ENCODE peak calls at places on chromosomes 3 and 15, in six cellular contexts. One of them, this sample, is unnamed.

GRCh38 chr3:177602601-177603136 is 405.4 kb upstream of the TBL1XR1 start:
- DNase-seq in colonic mucosa: no peak
- DNase-seq in kidney: no peak
- DNase-seq in CD8-positive, alpha-beta T cell: no peak
- DNase-seq in IMR-90: peak; percentile 31
- DNase-seq in neural progenitor cell: no peak
- DNase-seq in this sample: no peak

GRCh38 chr15:47754312-47754711 is 37.0 kb downstream of the SEMA6D start:
- DNase-seq in CD8-positive, alpha-beta T cell: no peak
- DNase-seq in colonic mucosa: no peak
- DNase-seq in kidney: no peak
- DNase-seq in neural progenitor cell: no peak
- DNase-seq in IMR-90: peak; percentile 5
- DNase-seq in this sample: no peak

GRCh38 chr3:151660890-151661289 is 72.8 kb upstream of the AADACL2 start:
- DNase-seq in IMR-90: no peak
- DNase-seq in colonic mucosa: no peak
- DNase-seq in neural progenitor cell: no peak
- DNase-seq in CD8-positive, alpha-beta T cell: no peak
- DNase-seq in kidney: no peak
- DNase-seq in this sample: no peak

GRCh38 chr15:87348746-87349145 is 907.8 kb downstream of the NTRK3 start:
- DNase-seq in IMR-90: peak; percentile 76
- DNase-seq in kidney: no peak
- DNase-seq in CD8-positive, alpha-beta T cell: no peak
- DNase-seq in colonic mucosa: no peak
- DNase-seq in neural progenitor cell: no peak
- DNase-seq in this sample: no peak

GRCh38 chr15:71295242-71296031 is 180.2 kb downstream of the THSD4 start:
- DNase-seq in IMR-90: peak; percentile 100
- DNase-seq in colonic mucosa: peak; percentile 35
- DNase-seq in CD8-positive, alpha-beta T cell: no peak
- DNase-seq in neural progenitor cell: no peak
- DNase-seq in kidney: no peak
- DNase-seq in this sample: no peak

GRCh38 chr3:66196633-66197032 is 24.2 kb upstream of the SLC25A26 start:
- DNase-seq in CD8-positive, alpha-beta T cell: no peak
- DNase-seq in colonic mucosa: no peak
- DNase-seq in neural progenitor cell: no peak
- DNase-seq in IMR-90: peak; percentile 10
- DNase-seq in kidney: no peak
- DNase-seq in this sample: no peak

GRCh38 chr3:64257096-64257755 is 32.0 kb upstream of the PRICKLE2 start:
- DNase-seq in colonic mucosa: no peak
- DNase-seq in neural progenitor cell: no peak
- DNase-seq in CD8-positive, alpha-beta T cell: no peak
- DNase-seq in IMR-90: no peak
- DNase-seq in kidney: no peak
- DNase-seq in this sample: no peak

GRCh38 chr15:84816694-84817460 is at the start of gene ALPK3:
- DNase-seq in CD8-positive, alpha-beta T cell: no peak
- DNase-seq in neural progenitor cell: peak; percentile 63
- DNase-seq in colonic mucosa: no peak
- DNase-seq in kidney: peak; percentile 84
- DNase-seq in IMR-90: no peak
- DNase-seq in this sample: no peak

GRCh38 chr15:50854594-50855490 is 53.6 kb upstream of the AP4E1 start:
- DNase-seq in CD8-positive, alpha-beta T cell: no peak
- DNase-seq in neural progenitor cell: no peak
- DNase-seq in colonic mucosa: no peak
- DNase-seq in kidney: no peak
- DNase-seq in IMR-90: peak; percentile 11
- DNase-seq in this sample: no peak

GRCh38 chr3:32460031-32460749 is 42.5 kb downstream of the CMTM6 start:
- DNase-seq in IMR-90: no peak
- DNase-seq in kidney: no peak
- DNase-seq in neural progenitor cell: peak; percentile 90
- DNase-seq in CD8-positive, alpha-beta T cell: peak; percentile 65
- DNase-seq in colonic mucosa: no peak
- DNase-seq in this sample: peak; percentile 90

GRCh38 chr3:113496924-113497323 is 18.0 kb downstream of the SPICE1 start:
- DNase-seq in IMR-90: peak; percentile 53
- DNase-seq in kidney: no peak
- DNase-seq in neural progenitor cell: no peak
- DNase-seq in CD8-positive, alpha-beta T cell: no peak
- DNase-seq in colonic mucosa: no peak
- DNase-seq in this sample: no peak

GRCh38 chr15:29322407-29322806 is 52.8 kb upstream of the NSMCE3 start:
- DNase-seq in colonic mucosa: no peak
- DNase-seq in CD8-positive, alpha-beta T cell: no peak
- DNase-seq in IMR-90: peak; percentile 35
- DNase-seq in kidney: no peak
- DNase-seq in neural progenitor cell: peak; percentile 30
- DNase-seq in this sample: no peak

GRCh38 chr3:33645060-33645841 is 72.8 kb downstream of the CLASP2 start:
- DNase-seq in IMR-90: peak; percentile 6
- DNase-seq in CD8-positive, alpha-beta T cell: peak; percentile 4
- DNase-seq in colonic mucosa: no peak
- DNase-seq in neural progenitor cell: peak; percentile 12
- DNase-seq in kidney: no peak
- DNase-seq in this sample: peak; percentile 53

GRCh38 chr15:67124111-67124510 is 58.7 kb downstream of the SMAD3 start:
- DNase-seq in IMR-90: no peak
- DNase-seq in neural progenitor cell: no peak
- DNase-seq in CD8-positive, alpha-beta T cell: no peak
- DNase-seq in colonic mucosa: no peak
- DNase-seq in kidney: no peak
- DNase-seq in this sample: no peak

GRCh38 chr3:94548581-94549316 is 485.9 kb downstream of the NSUN3 start:
- DNase-seq in neural progenitor cell: no peak
- DNase-seq in colonic mucosa: no peak
- DNase-seq in IMR-90: no peak
- DNase-seq in CD8-positive, alpha-beta T cell: no peak
- DNase-seq in kidney: no peak
- DNase-seq in this sample: no peak

GRCh38 chr15:91891788-91892187 is 38.3 kb downstream of the SLCO3A1 start:
- DNase-seq in neural progenitor cell: no peak
- DNase-seq in CD8-positive, alpha-beta T cell: no peak
- DNase-seq in IMR-90: no peak
- DNase-seq in colonic mucosa: no peak
- DNase-seq in kidney: no peak
- DNase-seq in this sample: no peak

GRCh38 chr3:100893108-100893507 is 100.1 kb downstream of the ABI3BP start:
- DNase-seq in IMR-90: peak; percentile 6
- DNase-seq in colonic mucosa: no peak
- DNase-seq in neural progenitor cell: no peak
- DNase-seq in CD8-positive, alpha-beta T cell: no peak
- DNase-seq in kidney: no peak
- DNase-seq in this sample: no peak

GRCh38 chr3:30440147-30440604 is 166.2 kb upstream of the TGFBR2 start:
- DNase-seq in kidney: no peak
- DNase-seq in colonic mucosa: no peak
- DNase-seq in CD8-positive, alpha-beta T cell: no peak
- DNase-seq in IMR-90: no peak
- DNase-seq in neural progenitor cell: no peak
- DNase-seq in this sample: no peak
- H3K4me1 ChIP-seq in kidney: no peaks in the 10 kb centered on the region
- H3K4me1 ChIP-seq in colonic mucosa: no peaks in the 10 kb centered on the region
- H3K4me1 ChIP-seq in CD8-positive, alpha-beta T cell: peaks cover 12% of the 10 kb centered on the region
- H3K4me1 ChIP-seq in IMR-90: peaks cover 7% of the 10 kb centered on the region
- H3K4me1 ChIP-seq in neural progenitor cell: peaks cover 25% of the 10 kb centered on the region
- H3K4me1 ChIP-seq in this sample: peaks cover 14% of the 10 kb centered on the region

DNA sequence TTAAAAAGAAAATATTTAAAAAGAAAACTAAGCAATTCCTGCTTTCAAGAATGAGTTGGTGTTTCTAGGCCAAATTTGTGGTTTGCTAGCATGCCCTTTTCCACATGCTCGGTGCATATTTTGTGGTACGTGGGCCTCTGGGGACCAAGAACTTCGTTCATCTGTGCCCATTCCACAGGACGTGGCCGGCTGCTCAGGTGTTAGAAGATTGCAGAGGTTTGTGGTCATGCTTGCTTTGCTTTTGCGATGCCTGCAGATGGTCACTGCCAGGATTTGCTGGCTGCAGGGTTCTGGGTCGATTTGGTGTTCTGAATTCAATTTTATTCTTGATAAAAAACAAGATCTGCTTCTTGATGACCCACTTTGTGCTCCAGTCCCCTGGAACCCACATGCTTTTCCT is 7.5 kb downstream of the PSTPIP1 start:
- DNase-seq in IMR-90: no peak
- DNase-seq in CD8-positive, alpha-beta T cell: no peak
- DNase-seq in kidney: no peak
- DNase-seq in neural progenitor cell: no peak
- DNase-seq in colonic mucosa: no peak
- DNase-seq in this sample: peak; percentile 42
- H3K27ac ChIP-seq in IMR-90: no peak overlapping the region
- H3K27ac ChIP-seq in CD8-positive, alpha-beta T cell: peak overlapping the region; percentile 22
- H3K27ac ChIP-seq in kidney: no peak overlapping the region
- H3K27ac ChIP-seq in neural progenitor cell: no peak overlapping the region
- H3K27ac ChIP-seq in colonic mucosa: no peak overlapping the region
- H3K27ac ChIP-seq in this sample: peak overlapping the region; percentile 68

GRCh38 chr15:72492733-72493132 is 18.6 kb downstream of the ARIH1 start:
- DNase-seq in kidney: no peak
- DNase-seq in colonic mucosa: no peak
- DNase-seq in IMR-90: no peak
- DNase-seq in neural progenitor cell: no peak
- DNase-seq in CD8-positive, alpha-beta T cell: no peak
- DNase-seq in this sample: no peak
- H3K4me1 ChIP-seq in kidney: peaks cover 3% of the 10 kb centered on the region
- H3K4me1 ChIP-seq in colonic mucosa: peaks cover 3% of the 10 kb centered on the region
- H3K4me1 ChIP-seq in IMR-90: peaks cover 9% of the 10 kb centered on the region
- H3K4me1 ChIP-seq in neural progenitor cell: no peaks in the 10 kb centered on the region
- H3K4me1 ChIP-seq in CD8-positive, alpha-beta T cell: peaks cover 57% of the 10 kb centered on the region
- H3K4me1 ChIP-seq in this sample: peaks cover 92% of the 10 kb centered on the region

GRCh38 chr3:70000563-70001081 is 1.1 kb downstream of the SAMMSON start:
- DNase-seq in colonic mucosa: no peak
- DNase-seq in kidney: no peak
- DNase-seq in CD8-positive, alpha-beta T cell: no peak
- DNase-seq in neural progenitor cell: peak; percentile 39
- DNase-seq in IMR-90: peak; percentile 20
- DNase-seq in this sample: no peak

GRCh38 chr3:69999191-70000027 is at the start of gene SAMMSON:
- DNase-seq in colonic mucosa: no peak
- DNase-seq in IMR-90: peak; percentile 73
- DNase-seq in CD8-positive, alpha-beta T cell: no peak
- DNase-seq in neural progenitor cell: no peak
- DNase-seq in kidney: no peak
- DNase-seq in this sample: no peak

GRCh38 chr3:70000028-70000410 is 486 bp downstream of the SAMMSON start:
- DNase-seq in colonic mucosa: no peak
- DNase-seq in CD8-positive, alpha-beta T cell: no peak
- DNase-seq in kidney: no peak
- DNase-seq in neural progenitor cell: no peak
- DNase-seq in IMR-90: no peak
- DNase-seq in this sample: no peak

GRCh38 chr3:69997486-69998307 is 1.8 kb upstream of the SAMMSON start:
- DNase-seq in CD8-positive, alpha-beta T cell: no peak
- DNase-seq in neural progenitor cell: no peak
- DNase-seq in kidney: no peak
- DNase-seq in IMR-90: no peak
- DNase-seq in colonic mucosa: no peak
- DNase-seq in this sample: no peak

DNA sequence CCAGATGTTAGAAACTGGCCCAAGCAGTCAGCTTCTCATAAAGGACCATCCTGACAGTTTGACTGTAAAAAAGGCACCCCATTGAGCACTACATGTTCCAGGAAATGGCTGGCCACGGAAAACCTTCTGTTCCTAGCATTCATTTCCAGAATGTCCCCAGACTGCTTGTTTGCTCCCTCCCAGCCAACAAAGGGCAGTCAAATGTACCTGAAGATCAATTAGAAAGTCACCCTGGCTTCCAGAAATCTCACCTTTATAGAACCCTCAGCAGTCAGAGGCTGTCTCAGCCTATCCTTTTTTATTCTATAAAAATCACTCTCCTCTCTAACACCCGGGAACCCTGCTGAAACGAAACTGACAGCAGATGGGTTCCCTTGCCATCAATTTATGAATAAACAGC is 774 bp upstream of the SAMMSON start:
- DNase-seq in colonic mucosa: no peak
- DNase-seq in kidney: no peak
- DNase-seq in CD8-positive, alpha-beta T cell: no peak
- DNase-seq in IMR-90: no peak
- DNase-seq in neural progenitor cell: no peak
- DNase-seq in this sample: no peak
- H3K27ac ChIP-seq in colonic mucosa: peak overlapping the region; percentile 22
- H3K27ac ChIP-seq in kidney: no peak overlapping the region
- H3K27ac ChIP-seq in CD8-positive, alpha-beta T cell: no peak overlapping the region
- H3K27ac ChIP-seq in IMR-90: peak overlapping the region; percentile 92
- H3K27ac ChIP-seq in neural progenitor cell: no peak overlapping the region
- H3K27ac ChIP-seq in this sample: no peak overlapping the region

This sample was measured in CD4-positive, alpha-beta memory T cell.